ENCODE peak calls at places on chromosomes 1 and 21, in nine cellular contexts. J, B, D, N, Q, H, O, P and R are unnamed samples.

GRCh38 chr1:36400825-36401601 is 3.3 kb upstream of the LSM10 start:
- DNase-seq in J (peak; percentile 89), B (peak; percentile 95), D (no peak), N (peak; percentile 96), Q (peak; percentile 85), H (peak; percentile 81), O (no peak), P (peak; percentile 94), R (peak; percentile 87)

GRCh38 chr1:201602413-201603265 is 63.7 kb downstream of the NAV1 start:
- DNase-seq in J (no peak), B (no peak), D (no peak), N (no peak), Q (no peak), H (peak; percentile 18), O (no peak), P (peak; percentile 28), R (no peak)

GRCh38 chr1:40422630-40423263 is 27.5 kb upstream of the ZFP69B start:
- DNase-seq in J (no peak), B (no peak), D (no peak), N (no peak), Q (no peak), H (no peak), O (no peak), P (no peak), R (no peak)

GRCh38 chr1:108502624-108503023 is 52.5 kb downstream of the NBPF6 start:
- DNase-seq in J (no peak), B (no peak), D (no peak), N (no peak), Q (no peak), H (no peak), O (no peak), P (no peak), R (no peak)

GRCh38 chr1:153515504-153516394 is 20.0 kb downstream of the S100A6 start:
- DNase-seq in J (no peak), B (no peak), D (peak; percentile 96), N (peak; percentile 89), Q (peak; percentile 89), H (peak; percentile 91), O (peak; percentile 65), P (peak; percentile 73), R (no peak)

GRCh38 chr1:15442119-15442518 is 3.9 kb downstream of the CTRC start:
- DNase-seq in J (no peak), B (no peak), D (no peak), N (no peak), Q (no peak), H (no peak), O (no peak), P (no peak), R (no peak)

GRCh38 chr21:38440746-38441145 is 57.5 kb downstream of the ERG start:
- DNase-seq in J (no peak), B (no peak), D (no peak), N (peak; percentile 55), Q (no peak), H (no peak), O (no peak), P (no peak), R (no peak)

GRCh38 chr1:2801535-2802291 is at the start of gene TTC34:
- DNase-seq in J (peak; percentile 69), B (peak; percentile 36), D (no peak), N (peak; percentile 45), Q (no peak), H (peak; percentile 28), O (no peak), P (peak; percentile 80), R (peak; percentile 61)

GRCh38 chr1:32900956-32901822 is at the start of gene TMEM54:
- DNase-seq in J (no peak), B (no peak), D (no peak), N (no peak), Q (peak; percentile 67), H (peak; percentile 86), O (peak; percentile 77), P (peak; percentile 72), R (peak; percentile 82)

GRCh38 chr1:216461466-216461865 is 38.2 kb upstream of the USH2A start:
- DNase-seq in J (no peak), B (no peak), D (no peak), N (no peak), Q (no peak), H (no peak), O (no peak), P (no peak), R (no peak)

GRCh38 chr1:70314706-70315304 is 39.7 kb downstream of the ANKRD13C start:
- DNase-seq in J (no peak), B (no peak), D (no peak), N (no peak), Q (no peak), H (no peak), O (no peak), P (no peak), R (no peak)

GRCh38 chr1:180199018-180199417 is 31.0 kb upstream of the LHX4 start:
- DNase-seq in J (no peak), B (no peak), D (no peak), N (no peak), Q (no peak), H (no peak), O (no peak), P (no peak), R (no peak)

GRCh38 chr1:183159960-183160359 is 26.1 kb upstream of the LAMC2 start:
- DNase-seq in J (no peak), B (peak; percentile 95), D (peak; percentile 98), N (no peak), Q (peak; percentile 89), H (peak; percentile 91), O (peak; percentile 93), P (no peak), R (no peak)

GRCh38 chr1:246726255-246726679 is 2.1 kb downstream of the SCCPDH start:
- DNase-seq in J (no peak), B (no peak), D (no peak), N (peak; percentile 3), Q (no peak), H (no peak), O (no peak), P (no peak), R (no peak)

GRCh38 chr1:246725191-246725590 is 982 bp downstream of the SCCPDH start:
- DNase-seq in J (no peak), B (no peak), D (no peak), N (no peak), Q (no peak), H (no peak), O (no peak), P (no peak), R (no peak)

GRCh38 chr1:246724001-246724724 is at the start of gene SCCPDH:
- DNase-seq in J (peak; percentile 82), B (no peak), D (no peak), N (peak; percentile 78), Q (peak; percentile 69), H (peak; percentile 72), O (peak; percentile 43), P (peak; percentile 91), R (peak; percentile 84)

GRCh38 chr1:246722720-246723119 is 1.5 kb upstream of the SCCPDH start:
- DNase-seq in J (no peak), B (no peak), D (no peak), N (no peak), Q (no peak), H (no peak), O (no peak), P (no peak), R (no peak)

GRCh38 chr1:246724725-246725095 is 501 bp downstream of the SCCPDH start:
- DNase-seq in J (no peak), B (no peak), D (no peak), N (peak; percentile 36), Q (no peak), H (no peak), O (no peak), P (no peak), R (no peak)
- TF ChIP-seq POLR2AphosphoS5 in J (no peak), B (no peak), D (no peak), N (no peak), Q (no peak), H (no peak), O (no peak), P (no peak), R (no peak)

GRCh38 chr1:46180082-46180616 is 3.9 kb upstream of the P3R3URF start:
- DNase-seq in J (no peak), B (peak; percentile 41), D (no peak), N (no peak), Q (peak; percentile 80), H (peak; percentile 92), O (peak; percentile 78), P (no peak), R (no peak)
- H3K27ac ChIP-seq in J (no peak overlapping the region), B (peak overlapping the region; percentile 48), D (peak overlapping the region; percentile 78), N (no peak overlapping the region), Q (no peak overlapping the region), H (peak overlapping the region; percentile 86), O (peak overlapping the region; percentile 94), P (no peak overlapping the region), R (no peak overlapping the region)

DNA sequence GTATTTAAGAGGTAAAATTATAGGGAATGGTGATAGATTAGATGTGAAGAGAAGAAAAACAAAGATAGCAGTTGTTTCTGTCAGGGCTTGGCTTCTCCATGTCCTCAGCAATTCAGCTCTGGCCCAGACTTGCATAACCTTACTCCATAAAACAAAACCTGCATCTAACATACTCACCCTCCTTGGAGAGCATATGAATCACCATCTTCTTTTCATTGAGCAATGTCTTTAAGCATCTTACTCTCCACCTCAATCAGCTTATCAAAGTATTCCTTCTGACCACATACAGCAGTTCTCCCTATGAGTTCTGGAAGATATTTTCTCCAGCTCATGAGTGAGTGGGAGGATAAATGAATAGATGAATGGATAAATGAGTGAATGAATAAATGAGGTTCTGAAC is 49.0 kb downstream of the RAB3B start:
- DNase-seq in J (no peak), B (peak; percentile 29), D (no peak), N (no peak), Q (no peak), H (no peak), O (no peak), P (no peak), R (no peak)
- TF ChIP-seq POLR2AphosphoS5 in J (no peak), B (no peak), D (no peak), N (no peak), Q (no peak), H (no peak), O (no peak), P (no peak), R (no peak)

GRCh38 chr1:9250336-9250585 is 15.7 kb downstream of the H6PD start:
- DNase-seq in J (no peak), B (no peak), D (no peak), N (no peak), Q (no peak), H (no peak), O (no peak), P (no peak), R (no peak)

GRCh38 chr1:9249534-9250335 is 15.2 kb downstream of the H6PD start:
- DNase-seq in J (no peak), B (no peak), D (no peak), N (peak; percentile 77), Q (peak; percentile 75), H (peak; percentile 52), O (peak; percentile 44), P (peak; percentile 82), R (no peak)

GRCh38 chr1:9248341-9249262 is 14.0 kb downstream of the H6PD start:
- DNase-seq in J (no peak), B (no peak), D (no peak), N (no peak), Q (no peak), H (no peak), O (peak; percentile 51), P (peak; percentile 51), R (no peak)

GRCh38 chr1:9247894-9248293 is 13.3 kb downstream of the H6PD start:
- DNase-seq in J (no peak), B (no peak), D (no peak), N (no peak), Q (no peak), H (no peak), O (no peak), P (peak; percentile 44), R (no peak)

DNA sequence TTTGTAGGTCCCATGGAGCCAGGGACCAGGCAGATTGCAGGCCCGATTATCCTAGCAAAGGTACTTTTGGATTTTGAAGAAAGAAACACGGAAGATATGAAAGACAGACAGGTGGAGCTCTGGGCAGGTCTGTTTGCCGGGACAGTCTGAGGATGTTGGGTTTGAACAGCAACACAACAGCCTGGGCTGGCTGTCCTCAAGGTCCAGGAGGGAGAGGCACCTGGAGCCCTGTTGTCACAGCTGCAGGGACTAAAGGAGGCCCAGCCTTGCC is 14.6 kb downstream of the H6PD start:
- DNase-seq in J (no peak), B (no peak), D (no peak), N (no peak), Q (no peak), H (no peak), O (no peak), P (no peak), R (no peak)
- H3K27ac ChIP-seq in J (peak overlapping the region; percentile 73), B (no peak overlapping the region), D (peak overlapping the region; percentile 75), N (no peak overlapping the region), Q (peak overlapping the region; percentile 59), H (peak overlapping the region; percentile 3), O (peak overlapping the region; percentile 72), P (peak overlapping the region; percentile 50), R (peak overlapping the region; percentile 81)